ENCODE peak calls at places on chromosomes 5 and 9, in five cellular contexts. N is colonic mucosa, W is GM12865, Q is fibroblast of pulmonary artery, Y is BJ. U is an unnamed sample.

GRCh38 chr9:34179528-34180138 is 790 bp downstream of the UBAP1 start:
- DNase-seq in N (peak), W (peak), Q (peak), Y (no peak), U (no peak)

GRCh38 chr9:69184266-69184665 is 10.2 kb downstream of the TJP2 start:
- DNase-seq in N (no peak), W (no peak), Q (no peak), Y (no peak), U (no peak)

GRCh38 chr5:166907314-166907713 is 1384.1 kb upstream of the WWC1 start:
- DNase-seq in N (no peak), W (no peak), Q (peak), Y (no peak), U (peak)

GRCh38 chr9:110672873-110673508 is 4.4 kb downstream of the MUSK start:
- DNase-seq in N (no peak), W (no peak), Q (no peak), Y (no peak), U (no peak)

GRCh38 chr5:66661149-66661548 is 65.0 kb downstream of the MAST4 start:
- DNase-seq in N (peak), W (no peak), Q (peak), Y (peak), U (peak)

GRCh38 chr5:124342586-124342985 is 403.9 kb downstream of the ZNF608 start:
- DNase-seq in N (no peak), W (no peak), Q (no peak), Y (no peak), U (no peak)

GRCh38 chr5:78483809-78484521 is 123.5 kb downstream of the SCAMP1 start:
- DNase-seq in N (no peak), W (peak), Q (peak), Y (no peak), U (no peak)

GRCh38 chr5:140591747-140592372 is 27.2 kb downstream of the SLC35A4 start:
- DNase-seq in N (no peak), W (no peak), Q (peak), Y (no peak), U (no peak)

GRCh38 chr9:110115868-110116542 is 92.0 kb downstream of the C9orf152 start:
- DNase-seq in N (no peak), W (no peak), Q (peak), Y (no peak), U (no peak)

GRCh38 chr9:32380944-32381343 is 3.5 kb upstream of the ACO1 start:
- DNase-seq in N (no peak), W (no peak), Q (no peak), Y (no peak), U (no peak)

GRCh38 chr5:61625682-61626620 is 293.9 kb downstream of the ZSWIM6 start:
- DNase-seq in N (peak), W (peak), Q (peak), Y (no peak), U (no peak)

GRCh38 chr5:72598461-72599433 is 91.5 kb upstream of the ZNF366 start:
- DNase-seq in N (no peak), W (peak), Q (peak), Y (no peak), U (no peak)

GRCh38 chr9:119802621-119803020 is 433.4 kb upstream of the BRINP1 start:
- DNase-seq in N (peak), W (no peak), Q (no peak), Y (peak), U (no peak)

GRCh38 chr9:5375790-5376477 is 36.3 kb upstream of the RLN1 start:
- DNase-seq in N (no peak), W (no peak), Q (peak), Y (no peak), U (no peak)

GRCh38 chr9:69495331-69495730 is 170.3 kb downstream of the ENTREP1 start:
- DNase-seq in N (no peak), W (no peak), Q (no peak), Y (no peak), U (no peak)

GRCh38 chr5:33287242-33287641 is 153.5 kb upstream of the TARS1 start:
- DNase-seq in N (no peak), W (no peak), Q (no peak), Y (no peak), U (no peak)

GRCh38 chr9:3825724-3826123 is 299.9 kb upstream of the RFX3 start:
- DNase-seq in N (no peak), W (no peak), Q (no peak), Y (no peak), U (no peak)

GRCh38 chr9:107087256-107087655 is 195.8 kb upstream of the RAD23B start:
- DNase-seq in N (no peak), W (no peak), Q (peak), Y (no peak), U (no peak)

GRCh38 chr9:91425270-91425669 is 1.6 kb upstream of the NFIL3 start:
- DNase-seq in N (no peak), W (no peak), Q (no peak), Y (no peak), U (no peak)
- H3K4me3 ChIP-seq in N (peak), W (no peak), Q (peak), Y (peak), U (no peak)

DNA sequence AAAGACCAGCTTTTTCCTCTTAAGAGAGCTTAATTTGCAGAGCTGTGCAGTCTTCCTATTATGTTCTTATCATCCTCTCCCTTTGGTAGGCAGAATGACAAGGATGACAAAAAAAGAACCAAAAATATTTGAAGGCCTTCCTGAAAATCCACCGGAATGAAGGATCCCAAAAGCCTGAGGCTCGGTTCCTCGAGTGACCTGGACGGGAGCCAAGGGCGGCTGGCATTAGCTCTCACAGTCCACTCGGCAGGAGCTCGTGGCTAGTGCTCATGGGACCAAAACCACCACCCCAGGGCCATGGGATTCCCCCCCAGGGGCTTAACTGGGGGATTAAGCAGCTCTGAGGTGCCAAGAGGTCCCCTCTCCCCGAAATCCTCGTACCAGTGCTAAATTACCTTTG is 645 bp upstream of the PDZD2 start:
- DNase-seq in N (no peak), W (no peak), Q (peak), Y (no peak), U (no peak)
- H3K4me3 ChIP-seq in N (peak), W (peak), Q (peak), Y (peak), U (peak)

GRCh38 chr5:88870280-88870679 is 12.7 kb downstream of the MEF2C start:
- DNase-seq in N (no peak), W (no peak), Q (no peak), Y (no peak), U (no peak)

GRCh38 chr5:88873447-88873846 is 9.5 kb downstream of the MEF2C start:
- DNase-seq in N (no peak), W (peak), Q (no peak), Y (no peak), U (no peak)

GRCh38 chr5:88876714-88877113 is 6.3 kb downstream of the MEF2C start:
- DNase-seq in N (no peak), W (no peak), Q (no peak), Y (no peak), U (no peak)

GRCh38 chr5:88875609-88876234 is 7.3 kb downstream of the MEF2C start:
- DNase-seq in N (no peak), W (peak), Q (peak), Y (no peak), U (no peak)

GRCh38 chr5:88872971-88873370 is 10.0 kb downstream of the MEF2C start:
- DNase-seq in N (no peak), W (peak), Q (no peak), Y (no peak), U (no peak)
- H3K4me3 ChIP-seq in N (no peak), W (peak), Q (no peak), Y (no peak), U (no peak)

DNA sequence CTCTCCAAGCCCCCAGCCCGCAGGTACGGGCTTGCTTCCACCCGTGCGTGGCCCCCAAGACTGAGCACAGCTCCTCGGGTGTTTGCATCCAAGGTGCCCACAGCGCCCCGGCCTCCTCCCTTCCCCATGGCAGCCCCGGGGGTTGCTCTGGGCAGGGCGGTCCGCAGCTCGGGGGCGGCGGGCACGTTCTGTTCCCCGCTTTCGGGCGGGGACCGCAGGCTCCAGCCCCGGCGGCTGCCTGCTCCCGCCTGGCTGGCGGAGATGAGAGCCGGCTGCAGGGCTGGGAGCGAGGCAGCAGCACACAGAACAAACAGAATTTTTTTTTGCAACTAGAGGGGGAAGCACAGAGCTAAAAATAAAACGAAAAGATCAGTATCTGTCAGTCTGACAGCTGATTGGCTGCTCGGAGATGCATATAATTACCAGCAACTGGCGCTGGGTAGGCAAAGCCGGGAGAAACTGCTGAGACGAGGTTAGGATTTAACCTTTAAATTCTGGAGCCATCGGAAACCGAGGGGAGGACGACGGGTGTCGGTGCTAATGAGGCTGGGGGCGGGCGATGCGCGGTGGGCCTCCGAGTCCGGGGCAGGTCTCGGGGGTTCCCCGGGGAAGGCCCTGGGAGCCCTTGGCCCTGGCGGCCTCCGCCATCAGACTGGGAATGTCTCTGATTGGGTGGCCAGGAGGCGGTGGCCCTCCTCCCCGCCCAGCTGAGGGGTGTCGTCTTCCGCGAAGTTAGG is 142.7 kb upstream of the IER5L start:
- DNase-seq in N (no peak), W (peak), Q (peak), Y (peak), U (peak)
- H3K4me3 ChIP-seq in N (peak), W (peak), Q (peak), Y (peak), U (peak)

DNA sequence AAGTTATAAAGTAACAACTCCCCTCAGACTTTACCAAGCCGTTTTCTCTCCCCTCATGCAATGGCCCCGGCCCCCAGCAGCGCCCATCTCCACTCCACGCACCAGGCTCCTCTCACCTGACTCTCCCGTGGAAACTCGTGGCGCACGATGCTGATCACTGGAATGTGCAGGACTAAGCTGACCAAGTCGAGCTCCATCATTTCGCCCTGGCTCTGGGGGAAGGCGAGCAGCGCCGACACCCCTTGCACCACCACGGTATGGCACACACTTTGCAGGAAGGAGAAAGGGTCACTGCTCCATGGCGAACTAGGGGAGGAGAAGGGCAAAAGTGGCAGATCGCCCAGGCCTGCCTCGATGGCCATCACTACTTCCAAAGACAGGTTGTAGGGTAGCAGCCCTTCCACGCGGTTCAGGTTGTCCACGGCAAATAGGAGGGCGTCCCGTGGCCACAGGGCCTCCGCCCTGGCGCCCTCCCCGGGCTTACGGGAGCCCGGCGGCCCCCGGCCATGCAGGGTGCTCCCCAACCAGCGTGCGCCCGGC is 1.2 kb downstream of the GRIN3A start:
- DNase-seq in N (no peak), W (no peak), Q (no peak), Y (no peak), U (no peak)
- H3K4me3 ChIP-seq in N (peak), W (no peak), Q (no peak), Y (no peak), U (no peak)

U was measured in astrocyte of the cerebellum.